ENCODE peak calls at places on chromosomes 12 and 14, in six cellular contexts. One of them, this sample, is unnamed.

GRCh38 chr12:13099066-13099909 is 4.2 kb downstream of the GSG1 start:
- DNase-seq in GM10248: no peak
- DNase-seq in T-helper 1 cell: no peak
- DNase-seq in astrocyte of the cerebellum: no peak
- DNase-seq in effector memory CD8-positive, alpha-beta T cell: no peak
- DNase-seq in aorta: peak
- DNase-seq in this sample: no peak

GRCh38 chr14:94110552-94111181 is at the start of gene IFI27:
- DNase-seq in GM10248: no peak
- DNase-seq in T-helper 1 cell: no peak
- DNase-seq in astrocyte of the cerebellum: no peak
- DNase-seq in effector memory CD8-positive, alpha-beta T cell: no peak
- DNase-seq in aorta: no peak
- DNase-seq in this sample: no peak

GRCh38 chr12:119363037-119363436 is 28.5 kb downstream of the CCDC60 start:
- DNase-seq in GM10248: no peak
- DNase-seq in T-helper 1 cell: no peak
- DNase-seq in astrocyte of the cerebellum: no peak
- DNase-seq in effector memory CD8-positive, alpha-beta T cell: no peak
- DNase-seq in aorta: no peak
- DNase-seq in this sample: no peak

GRCh38 chr12:81800298-81801148 is 41.4 kb upstream of the PPFIA2 start:
- DNase-seq in GM10248: no peak
- DNase-seq in T-helper 1 cell: no peak
- DNase-seq in astrocyte of the cerebellum: no peak
- DNase-seq in effector memory CD8-positive, alpha-beta T cell: no peak
- DNase-seq in aorta: no peak
- DNase-seq in this sample: no peak

GRCh38 chr14:65169351-65169750 is 67.0 kb upstream of the MAX start:
- DNase-seq in GM10248: peak
- DNase-seq in T-helper 1 cell: no peak
- DNase-seq in astrocyte of the cerebellum: no peak
- DNase-seq in effector memory CD8-positive, alpha-beta T cell: no peak
- DNase-seq in aorta: no peak
- DNase-seq in this sample: no peak

GRCh38 chr12:121301876-121302275 is 5.4 kb upstream of the CAMKK2 start:
- DNase-seq in GM10248: no peak
- DNase-seq in T-helper 1 cell: no peak
- DNase-seq in astrocyte of the cerebellum: no peak
- DNase-seq in effector memory CD8-positive, alpha-beta T cell: no peak
- DNase-seq in aorta: no peak
- DNase-seq in this sample: no peak

GRCh38 chr14:29993148-29993547 is 65.5 kb upstream of the PRKD1 start:
- DNase-seq in GM10248: no peak
- DNase-seq in T-helper 1 cell: no peak
- DNase-seq in astrocyte of the cerebellum: no peak
- DNase-seq in effector memory CD8-positive, alpha-beta T cell: no peak
- DNase-seq in aorta: no peak
- DNase-seq in this sample: no peak

GRCh38 chr12:102067574-102068258 is 5.9 kb upstream of the WASHC3 start:
- DNase-seq in GM10248: no peak
- DNase-seq in T-helper 1 cell: no peak
- DNase-seq in astrocyte of the cerebellum: peak
- DNase-seq in effector memory CD8-positive, alpha-beta T cell: no peak
- DNase-seq in aorta: no peak
- DNase-seq in this sample: no peak

GRCh38 chr14:51807355-51807754 is 53.1 kb upstream of the GNG2 start:
- DNase-seq in GM10248: no peak
- DNase-seq in T-helper 1 cell: no peak
- DNase-seq in astrocyte of the cerebellum: no peak
- DNase-seq in effector memory CD8-positive, alpha-beta T cell: no peak
- DNase-seq in aorta: no peak
- DNase-seq in this sample: no peak

GRCh38 chr14:52314521-52315354 is 626 bp downstream of the PTGER2 start:
- DNase-seq in GM10248: peak
- DNase-seq in T-helper 1 cell: peak
- DNase-seq in astrocyte of the cerebellum: no peak
- DNase-seq in effector memory CD8-positive, alpha-beta T cell: peak
- DNase-seq in aorta: peak
- DNase-seq in this sample: no peak

GRCh38 chr14:77991128-77991772 is 178.9 kb upstream of the NRXN3 start:
- DNase-seq in GM10248: no peak
- DNase-seq in T-helper 1 cell: no peak
- DNase-seq in astrocyte of the cerebellum: no peak
- DNase-seq in effector memory CD8-positive, alpha-beta T cell: no peak
- DNase-seq in aorta: no peak
- DNase-seq in this sample: no peak

GRCh38 chr12:91189526-91189925 is 6.9 kb upstream of the DCN start:
- DNase-seq in GM10248: no peak
- DNase-seq in T-helper 1 cell: no peak
- DNase-seq in astrocyte of the cerebellum: no peak
- DNase-seq in effector memory CD8-positive, alpha-beta T cell: no peak
- DNase-seq in aorta: no peak
- DNase-seq in this sample: peak

GRCh38 chr14:76073732-76074131 is 78.0 kb upstream of the GPATCH2L start:
- DNase-seq in GM10248: no peak
- DNase-seq in T-helper 1 cell: no peak
- DNase-seq in astrocyte of the cerebellum: no peak
- DNase-seq in effector memory CD8-positive, alpha-beta T cell: no peak
- DNase-seq in aorta: no peak
- DNase-seq in this sample: no peak

GRCh38 chr12:83470749-83471148 is 784.0 kb downstream of the TMTC2 start:
- DNase-seq in GM10248: no peak
- DNase-seq in T-helper 1 cell: no peak
- DNase-seq in astrocyte of the cerebellum: no peak
- DNase-seq in effector memory CD8-positive, alpha-beta T cell: no peak
- DNase-seq in aorta: no peak
- DNase-seq in this sample: no peak

GRCh38 chr14:76405627-76406026 is 29.7 kb downstream of the ESRRB start:
- DNase-seq in GM10248: no peak
- DNase-seq in T-helper 1 cell: no peak
- DNase-seq in astrocyte of the cerebellum: no peak
- DNase-seq in effector memory CD8-positive, alpha-beta T cell: no peak
- DNase-seq in aorta: no peak
- DNase-seq in this sample: no peak

GRCh38 chr14:99604766-99605298 is 825 bp upstream of the CCDC85C start:
- DNase-seq in GM10248: no peak
- DNase-seq in T-helper 1 cell: peak
- DNase-seq in astrocyte of the cerebellum: no peak
- DNase-seq in effector memory CD8-positive, alpha-beta T cell: no peak
- DNase-seq in aorta: peak
- DNase-seq in this sample: no peak

GRCh38 chr12:122137229-122137628 is 36.8 kb downstream of the IL31 start:
- DNase-seq in GM10248: no peak
- DNase-seq in T-helper 1 cell: no peak
- DNase-seq in astrocyte of the cerebellum: no peak
- DNase-seq in effector memory CD8-positive, alpha-beta T cell: no peak
- DNase-seq in aorta: no peak
- DNase-seq in this sample: no peak

GRCh38 chr14:39368261-39368959 is 63.8 kb downstream of the FBXO33 start:
- DNase-seq in GM10248: peak
- DNase-seq in T-helper 1 cell: no peak
- DNase-seq in astrocyte of the cerebellum: peak
- DNase-seq in effector memory CD8-positive, alpha-beta T cell: peak
- DNase-seq in aorta: peak
- DNase-seq in this sample: peak

GRCh38 chr12:27177716-27178115 is 66.4 kb upstream of the STK38L start:
- DNase-seq in GM10248: no peak
- DNase-seq in T-helper 1 cell: no peak
- DNase-seq in astrocyte of the cerebellum: no peak
- DNase-seq in effector memory CD8-positive, alpha-beta T cell: no peak
- DNase-seq in aorta: no peak
- DNase-seq in this sample: no peak

GRCh38 chr14:26730929-26731618 is 133.2 kb upstream of the NOVA1 start:
- DNase-seq in GM10248: no peak
- DNase-seq in T-helper 1 cell: no peak
- DNase-seq in astrocyte of the cerebellum: no peak
- DNase-seq in effector memory CD8-positive, alpha-beta T cell: no peak
- DNase-seq in aorta: no peak
- DNase-seq in this sample: no peak

GRCh38 chr12:88451254-88451653 is 129.0 kb downstream of the KITLG start:
- DNase-seq in GM10248: no peak
- DNase-seq in T-helper 1 cell: no peak
- DNase-seq in astrocyte of the cerebellum: no peak
- DNase-seq in effector memory CD8-positive, alpha-beta T cell: no peak
- DNase-seq in aorta: no peak
- DNase-seq in this sample: no peak

GRCh38 chr12:102300824-102301461 is 103.3 kb upstream of the PMCH start:
- DNase-seq in GM10248: peak
- DNase-seq in T-helper 1 cell: no peak
- DNase-seq in astrocyte of the cerebellum: no peak
- DNase-seq in effector memory CD8-positive, alpha-beta T cell: peak
- DNase-seq in aorta: no peak
- DNase-seq in this sample: peak

GRCh38 chr14:23926543-23926942 is 27.0 kb upstream of the DHRS4 start:
- DNase-seq in GM10248: no peak
- DNase-seq in T-helper 1 cell: no peak
- DNase-seq in astrocyte of the cerebellum: no peak
- DNase-seq in effector memory CD8-positive, alpha-beta T cell: no peak
- DNase-seq in aorta: no peak
- DNase-seq in this sample: no peak

GRCh38 chr14:104510794-104511611 is 68.6 kb upstream of the C14orf180 start:
- DNase-seq in GM10248: no peak
- DNase-seq in T-helper 1 cell: no peak
- DNase-seq in astrocyte of the cerebellum: no peak
- DNase-seq in effector memory CD8-positive, alpha-beta T cell: no peak
- DNase-seq in aorta: no peak
- DNase-seq in this sample: no peak

GRCh38 chr12:4830568-4830967 is 79.1 kb upstream of the KCNA1 start:
- DNase-seq in GM10248: no peak
- DNase-seq in T-helper 1 cell: no peak
- DNase-seq in astrocyte of the cerebellum: no peak
- DNase-seq in effector memory CD8-positive, alpha-beta T cell: no peak
- DNase-seq in aorta: no peak
- DNase-seq in this sample: no peak

GRCh38 chr12:124214574-124214973 is 80.3 kb upstream of the RFLNA start:
- DNase-seq in GM10248: no peak
- DNase-seq in T-helper 1 cell: no peak
- DNase-seq in astrocyte of the cerebellum: no peak
- DNase-seq in effector memory CD8-positive, alpha-beta T cell: no peak
- DNase-seq in aorta: no peak
- DNase-seq in this sample: no peak

GRCh38 chr12:44159211-44159610 is 323.3 kb downstream of the TMEM117 start:
- DNase-seq in GM10248: no peak
- DNase-seq in T-helper 1 cell: no peak
- DNase-seq in astrocyte of the cerebellum: no peak
- DNase-seq in effector memory CD8-positive, alpha-beta T cell: no peak
- DNase-seq in aorta: no peak
- DNase-seq in this sample: no peak

GRCh38 chr12:108357834-108358579 is 18.9 kb upstream of the CMKLR1 start:
- DNase-seq in GM10248: no peak
- DNase-seq in T-helper 1 cell: no peak
- DNase-seq in astrocyte of the cerebellum: no peak
- DNase-seq in effector memory CD8-positive, alpha-beta T cell: no peak
- DNase-seq in aorta: no peak
- DNase-seq in this sample: no peak

GRCh38 chr14:30296956-30297405 is 262.0 kb upstream of the G2E3 start:
- DNase-seq in GM10248: no peak
- DNase-seq in T-helper 1 cell: no peak
- DNase-seq in astrocyte of the cerebellum: no peak
- DNase-seq in effector memory CD8-positive, alpha-beta T cell: no peak
- DNase-seq in aorta: no peak
- DNase-seq in this sample: no peak

GRCh38 chr14:71235865-71236264 is 328.6 kb downstream of the PCNX1 start:
- DNase-seq in GM10248: no peak
- DNase-seq in T-helper 1 cell: no peak
- DNase-seq in astrocyte of the cerebellum: peak
- DNase-seq in effector memory CD8-positive, alpha-beta T cell: no peak
- DNase-seq in aorta: peak
- DNase-seq in this sample: no peak

GRCh38 chr12:42094277-42094676 is 50.4 kb downstream of the GXYLT1 start:
- DNase-seq in GM10248: no peak
- DNase-seq in T-helper 1 cell: no peak
- DNase-seq in astrocyte of the cerebellum: no peak
- DNase-seq in effector memory CD8-positive, alpha-beta T cell: peak
- DNase-seq in aorta: no peak
- DNase-seq in this sample: peak

GRCh38 chr12:3315201-3315661 is 175.8 kb upstream of the PRMT8 start:
- DNase-seq in GM10248: no peak
- DNase-seq in T-helper 1 cell: no peak
- DNase-seq in astrocyte of the cerebellum: no peak
- DNase-seq in effector memory CD8-positive, alpha-beta T cell: no peak
- DNase-seq in aorta: no peak
- DNase-seq in this sample: no peak

GRCh38 chr12:80704430-80704829 is 3.0 kb upstream of the MYF6 start:
- DNase-seq in GM10248: no peak
- DNase-seq in T-helper 1 cell: no peak
- DNase-seq in astrocyte of the cerebellum: no peak
- DNase-seq in effector memory CD8-positive, alpha-beta T cell: no peak
- DNase-seq in aorta: no peak
- DNase-seq in this sample: no peak

GRCh38 chr14:78083837-78084236 is 86.3 kb upstream of the NRXN3 start:
- DNase-seq in GM10248: no peak
- DNase-seq in T-helper 1 cell: no peak
- DNase-seq in astrocyte of the cerebellum: no peak
- DNase-seq in effector memory CD8-positive, alpha-beta T cell: no peak
- DNase-seq in aorta: no peak
- DNase-seq in this sample: no peak

This sample was measured in non-pigmented ciliary epithelial cell.